ENCODE peak calls at places on chromosomes 3 and 15, in nine cellular contexts. One of them, this sample, is unnamed.
A peak's percentile ranks its signal among the peaks of the same experiment; 100 is the strongest.

GRCh38 chr3:186821429-186822367 is 15.4 kb upstream of the RFC4 start:
- DNase-seq in NCI-H2227 treated with DMSO at 0.1 percent for 48 hours: no peak
- DNase-seq in LoVo: peak; percentile 47
- DNase-seq in uterus: no peak
- DNase-seq in NCI-H82: peak; percentile 73
- DNase-seq in RWPE2: no peak
- DNase-seq in NCI-H2081: peak; percentile 66
- DNase-seq in HEK293T: no peak
- DNase-seq in ovary: no peak
- DNase-seq in this sample: no peak

GRCh38 chr15:44666208-44667038 is 3.0 kb upstream of the SPG11 start:
- DNase-seq in LoVo: no peak
- DNase-seq in NCI-H82: no peak
- DNase-seq in RWPE2: no peak
- DNase-seq in uterus: no peak
- DNase-seq in HEK293T: no peak
- DNase-seq in ovary: no peak
- DNase-seq in NCI-H2081: no peak
- DNase-seq in NCI-H2227 treated with DMSO at 0.1 percent for 48 hours: no peak
- DNase-seq in this sample: no peak

GRCh38 chr3:172094621-172095557 is 55.5 kb downstream of the FNDC3B start:
- DNase-seq in ovary: no peak
- DNase-seq in RWPE2: no peak
- DNase-seq in NCI-H2227 treated with DMSO at 0.1 percent for 48 hours: no peak
- DNase-seq in uterus: no peak
- DNase-seq in HEK293T: no peak
- DNase-seq in NCI-H82: peak; percentile 56
- DNase-seq in NCI-H2081: no peak
- DNase-seq in LoVo: no peak
- DNase-seq in this sample: no peak

GRCh38 chr3:170429050-170429449 is 10.4 kb downstream of the CLDN11 start:
- DNase-seq in ovary: no peak
- DNase-seq in NCI-H2081: no peak
- DNase-seq in uterus: no peak
- DNase-seq in RWPE2: no peak
- DNase-seq in NCI-H2227 treated with DMSO at 0.1 percent for 48 hours: no peak
- DNase-seq in LoVo: peak; percentile 46
- DNase-seq in HEK293T: no peak
- DNase-seq in NCI-H82: no peak
- DNase-seq in this sample: no peak

GRCh38 chr3:25558106-25558505 is 106.6 kb downstream of the TOP2B start:
- DNase-seq in LoVo: no peak
- DNase-seq in HEK293T: no peak
- DNase-seq in RWPE2: no peak
- DNase-seq in NCI-H82: no peak
- DNase-seq in ovary: peak; percentile 48
- DNase-seq in NCI-H2227 treated with DMSO at 0.1 percent for 48 hours: no peak
- DNase-seq in NCI-H2081: no peak
- DNase-seq in uterus: peak; percentile 31
- DNase-seq in this sample: no peak

GRCh38 chr15:51161491-51162260 is 67.0 kb upstream of the TNFAIP8L3 start:
- DNase-seq in RWPE2: no peak
- DNase-seq in NCI-H82: no peak
- DNase-seq in ovary: no peak
- DNase-seq in HEK293T: no peak
- DNase-seq in NCI-H2081: no peak
- DNase-seq in uterus: no peak
- DNase-seq in LoVo: no peak
- DNase-seq in NCI-H2227 treated with DMSO at 0.1 percent for 48 hours: no peak
- DNase-seq in this sample: no peak

GRCh38 chr3:123416173-123416572 is 32.7 kb downstream of the ADCY5 start:
- DNase-seq in NCI-H82: no peak
- DNase-seq in NCI-H2081: no peak
- DNase-seq in uterus: no peak
- DNase-seq in NCI-H2227 treated with DMSO at 0.1 percent for 48 hours: no peak
- DNase-seq in HEK293T: no peak
- DNase-seq in LoVo: no peak
- DNase-seq in ovary: no peak
- DNase-seq in RWPE2: no peak
- DNase-seq in this sample: no peak

GRCh38 chr3:126891791-126892190 is 91.1 kb upstream of the PLXNA1 start:
- DNase-seq in ovary: no peak
- DNase-seq in NCI-H82: no peak
- DNase-seq in RWPE2: no peak
- DNase-seq in HEK293T: no peak
- DNase-seq in uterus: no peak
- DNase-seq in LoVo: no peak
- DNase-seq in NCI-H2227 treated with DMSO at 0.1 percent for 48 hours: no peak
- DNase-seq in NCI-H2081: no peak
- DNase-seq in this sample: no peak